ENCODE peak calls at places on chromosomes 2 and 18, in four cellular contexts. M is A549, L is GM12878, Y is HepG2. U is an unnamed sample.

GRCh38 chr2:227766361-227766883 is 20.7 kb downstream of the SCYGR8 start:
- DNase-seq in M (peak; percentile 85), L (no peak), Y (peak; percentile 83), U (peak; percentile 68)

GRCh38 chr18:57833441-57834101 is 30.5 kb upstream of the ATP8B1 start:
- DNase-seq in Y (peak; percentile 16), L (peak; percentile 55), M (no peak), U (peak; percentile 57)

GRCh38 chr2:129758461-129759185 is 220.8 kb upstream of the RAB6C start:
- DNase-seq in L (no peak), Y (no peak), M (no peak), U (no peak)

GRCh38 chr18:10351858-10352257 is 102.6 kb upstream of the APCDD1 start:
- DNase-seq in Y (no peak), L (no peak), M (no peak), U (no peak)

GRCh38 chr2:233980955-233981555 is 63.9 kb downstream of the TRPM8 start:
- DNase-seq in L (no peak), M (no peak), Y (no peak), U (no peak)

GRCh38 chr18:392926-393325 is 107.6 kb downstream of the COLEC12 start:
- DNase-seq in M (no peak), Y (no peak), L (no peak), U (no peak)

GRCh38 chr18:28284132-28284531 is 107.2 kb upstream of the CDH2 start:
- DNase-seq in Y (no peak), L (no peak), M (no peak), U (peak; percentile 86)

GRCh38 chr2:205043285-205043684 is 498.0 kb downstream of the PARD3B start:
- DNase-seq in L (no peak), M (no peak), Y (peak; percentile 11), U (no peak)

GRCh38 chr2:219418155-219418569 is at the start of gene DES:
- DNase-seq in Y (no peak), L (no peak), M (no peak), U (no peak)
- H3K4me3 ChIP-seq in Y (no peak within 1 kb of the TSS), L (no peak within 1 kb of the TSS), M (no peak within 1 kb of the TSS), U (no peak within 1 kb of the TSS)

GRCh38 chr2:121017411-121017810 is 267.6 kb downstream of the TFCP2L1 start:
- DNase-seq in M (no peak), L (no peak), Y (no peak), U (no peak)
- TF ChIP-seq BHLHE40 in M (no peak), L (no peak), Y (no peak), U (no peak)

GRCh38 chr2:88860421-88861075 is 169.1 kb downstream of the RPIA start:
- DNase-seq in L (no peak), M (no peak), Y (no peak), U (no peak)

GRCh38 chr2:88856409-88857135 is 165.1 kb downstream of the RPIA start:
- DNase-seq in M (no peak), Y (no peak), L (no peak), U (no peak)

GRCh38 chr2:88857274-88857741 is 165.8 kb downstream of the RPIA start:
- DNase-seq in L (no peak), M (no peak), Y (peak; percentile 31), U (no peak)

GRCh38 chr2:88857951-88858406 is 166.5 kb downstream of the RPIA start:
- DNase-seq in M (peak; percentile 6), L (no peak), Y (no peak), U (peak; percentile 62)

GRCh38 chr2:88859461-88859860 is 168.0 kb downstream of the RPIA start:
- DNase-seq in M (no peak), Y (no peak), L (no peak), U (no peak)
- H3K4me3 ChIP-seq in M (no peak overlapping the region), Y (no peak overlapping the region), L (peak overlapping the region; percentile 50), U (no peak overlapping the region)

GRCh38 chr2:10137053-10137843 is 14.7 kb downstream of the RRM2 start:
- DNase-seq in Y (no peak), M (no peak), L (no peak), U (no peak)
- TF ChIP-seq BHLHE40 in Y (no peak), M (no peak), L (no peak), U (no peak)

GRCh38 chr18:79396431-79397287 is 929 bp downstream of the NFATC1 start:
- DNase-seq in L (no peak), Y (no peak), M (peak; percentile 45), U (peak; percentile 26)
- H3K4me3 ChIP-seq in L (peak overlapping the region; percentile 30), Y (no peak overlapping the region), M (peak overlapping the region; percentile 52), U (no peak overlapping the region)

GRCh38 chr2:23654756-23655155 is 269.8 kb downstream of the KLHL29 start:
- DNase-seq in M (no peak), Y (no peak), L (no peak), U (no peak)
- TF ChIP-seq BHLHE40 in M (no peak), Y (no peak), L (no peak), U (no peak)

U was measured in IMR-90.